ENCODE peak calls at places on chromosome 2, in seven cellular contexts. O, E, B, H, I, D and W are unnamed samples. For H3K9me2, the result is how much of the 10 kb centered on the place peaks cover.

GRCh38 chr2:211129798-211130197 is 573.4 kb downstream of the CPS1 start:
- DNase-seq in O (no peak), E (no peak), B (no peak), H (no peak), I (no peak), D (no peak), W (no peak)

GRCh38 chr2:30567317-30567716 is 120.3 kb downstream of the LCLAT1 start:
- DNase-seq in O (no peak), E (no peak), B (no peak), H (no peak), I (no peak), D (no peak), W (no peak)

GRCh38 chr2:229431331-229431954 is 160.4 kb upstream of the PID1 start:
- DNase-seq in O (peak), E (peak), B (peak), H (peak), I (peak), D (peak), W (peak)

GRCh38 chr2:39871291-39871761 is 92.3 kb upstream of the THUMPD2 start:
- DNase-seq in O (peak), E (peak), B (no peak), H (no peak), I (no peak), D (peak), W (peak)

GRCh38 chr2:236887519-236887918 is 198.2 kb upstream of the COPS8 start:
- DNase-seq in O (no peak), E (peak), B (no peak), H (no peak), I (peak), D (no peak), W (peak)

GRCh38 chr2:98455494-98455976 is 10.9 kb downstream of the INPP4A start:
- DNase-seq in O (no peak), E (no peak), B (no peak), H (no peak), I (no peak), D (no peak), W (peak)

GRCh38 chr2:42513252-42513918 is 19.6 kb upstream of the KCNG3 start:
- DNase-seq in O (peak), E (peak), B (peak), H (peak), I (peak), D (peak), W (peak)

GRCh38 chr2:1681017-1681318 is 63.3 kb downstream of the PXDN start:
- DNase-seq in O (no peak), E (no peak), B (no peak), H (no peak), I (no peak), D (no peak), W (no peak)

GRCh38 chr2:102111823-102112222 is 30.7 kb upstream of the IL1R1 start:
- DNase-seq in O (no peak), E (no peak), B (no peak), H (no peak), I (peak), D (no peak), W (no peak)

GRCh38 chr2:175630319-175631246 is 371.5 kb downstream of the LNPK start:
- DNase-seq in O (no peak), E (peak), B (no peak), H (no peak), I (peak), D (peak), W (no peak)

GRCh38 chr2:84865181-84865783 is 15.6 kb downstream of the TRABD2A start:
- DNase-seq in O (no peak), E (no peak), B (no peak), H (peak), I (no peak), D (peak), W (peak)

GRCh38 chr2:47402555-47402804 is 476 bp upstream of the MSH2 start:
- DNase-seq in O (no peak), E (peak), B (no peak), H (no peak), I (no peak), D (peak), W (peak)

GRCh38 chr2:99880148-99880983 is 262.0 kb downstream of the AFF3 start:
- DNase-seq in O (peak), E (no peak), B (no peak), H (no peak), I (no peak), D (peak), W (peak)

GRCh38 chr2:61461404-61461803 is 9.5 kb downstream of the USP34 start:
- DNase-seq in O (no peak), E (no peak), B (no peak), H (no peak), I (no peak), D (no peak), W (no peak)

GRCh38 chr2:165239230-165239629 is at the start of gene SCN2A:
- DNase-seq in O (peak), E (peak), B (peak), H (no peak), I (peak), D (peak), W (peak)

GRCh38 chr2:217934321-217935131 is 68.3 kb downstream of the TNS1 start:
- DNase-seq in O (no peak), E (no peak), B (no peak), H (no peak), I (no peak), D (peak), W (peak)

GRCh38 chr2:47174731-47175361 is 19.7 kb upstream of the STPG4 start:
- DNase-seq in O (peak), E (peak), B (peak), H (peak), I (peak), D (peak), W (peak)

GRCh38 chr2:234147335-234147861 is 96.9 kb downstream of the SPP2 start:
- DNase-seq in O (no peak), E (no peak), B (peak), H (peak), I (no peak), D (no peak), W (no peak)

GRCh38 chr2:188609321-188610049 is 317.8 kb downstream of the GULP1 start:
- DNase-seq in O (no peak), E (no peak), B (no peak), H (no peak), I (no peak), D (peak), W (peak)

GRCh38 chr2:23487735-23488492 is 102.9 kb downstream of the KLHL29 start:
- DNase-seq in O (no peak), E (no peak), B (peak), H (no peak), I (no peak), D (no peak), W (peak)
- H3K9me2 ChIP-seq in O (under half), E (under half), B (under half), H (under half), I (under half), D (under half), W (under half)

GRCh38 chr2:6828299-6828584 is 37.5 kb downstream of the CMPK2 start:
- DNase-seq in O (peak), E (peak), B (peak), H (no peak), I (peak), D (peak), W (peak)
- H3K9me2 ChIP-seq in O (under half), E (under half), B (under half), H (under half), I (under half), D (under half), W (under half)

DNA sequence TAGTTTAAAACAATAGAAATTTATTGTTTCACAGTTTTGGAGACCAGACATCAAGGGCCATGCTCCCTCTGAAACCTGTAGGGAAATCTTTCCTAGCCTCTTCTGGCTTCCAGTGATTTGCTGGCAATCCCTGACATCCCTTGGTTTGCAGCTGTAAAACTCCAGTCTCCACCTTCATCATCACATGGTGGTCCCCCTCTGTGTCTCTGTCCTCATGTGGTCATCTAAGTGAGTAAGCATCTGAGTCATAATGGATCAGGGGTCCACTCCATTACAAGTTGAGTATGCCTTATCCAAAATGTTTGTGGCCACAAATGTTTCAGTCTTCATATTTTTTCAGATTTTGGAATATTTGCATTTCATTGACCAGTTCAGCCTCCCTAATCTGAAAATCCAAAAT is 5.6 kb upstream of the SGPP2 start:
- DNase-seq in O (no peak), E (no peak), B (no peak), H (no peak), I (no peak), D (no peak), W (no peak)
- H3K9me2 ChIP-seq in O (under half), E (under half), B (under half), H (under half), I (under half), D (under half), W (under half)

GRCh38 chr2:131516011-131516410 is 11.7 kb upstream of the CCDC74A start:
- DNase-seq in O (no peak), E (no peak), B (no peak), H (no peak), I (no peak), D (no peak), W (no peak)
- H3K9me2 ChIP-seq in O (under half), E (under half), B (under half), H (under half), I (under half), D (under half), W (under half)

GRCh38 chr2:239303711-239304532 is 96.9 kb downstream of the HDAC4 start:
- DNase-seq in O (no peak), E (peak), B (no peak), H (no peak), I (peak), D (no peak), W (no peak)
- H3K9me2 ChIP-seq in O (under half), E (under half), B (under half), H (under half), I (under half), D (under half), W (under half)